ENCODE peak calls at places on chromosomes 4 and X, in four cellular contexts. A, Y, O and C are unnamed samples.

GRCh38 chr4:131093303-131093702 is 1997.4 kb downstream of the C4orf33 start:
- DNase-seq in A (no peak), Y (no peak), O (no peak), C (no peak)

GRCh38 chr4:110778526-110778925 is 155.6 kb upstream of the PITX2 start:
- DNase-seq in A (no peak), Y (no peak), O (no peak), C (no peak)

GRCh38 chr4:71184195-71184781 is 154.5 kb upstream of the SLC4A4 start:
- DNase-seq in A (peak; percentile 61), Y (peak; percentile 61), O (peak; percentile 67), C (peak; percentile 12)

GRCh38 chr4:76016383-76016782 is 6.9 kb downstream of the CXCL10 start:
- DNase-seq in A (no peak), Y (no peak), O (peak; percentile 91), C (no peak)

GRCh38 chr4:2937146-2937857 is 25.9 kb downstream of the NOP14 start:
- DNase-seq in A (peak; percentile 45), Y (peak; percentile 51), O (peak; percentile 58), C (no peak)

GRCh38 chr4:107248571-107248970 is 212.5 kb upstream of the DKK2 start:
- DNase-seq in A (no peak), Y (no peak), O (no peak), C (no peak)

GRCh38 chrX:110442631-110443030 is 84.0 kb downstream of the RTL9 start:
- DNase-seq in A (peak; percentile 45), Y (no peak), O (peak; percentile 61), C (peak; percentile 57)

GRCh38 chrX:140524556-140524955 is 19.7 kb upstream of the SOX3 start:
- DNase-seq in A (no peak), Y (no peak), O (no peak), C (no peak)

GRCh38 chrX:153924149-153924861 is 1.8 kb downstream of the ARHGAP4 start:
- DNase-seq in A (peak; percentile 87), Y (no peak), O (peak; percentile 35), C (peak; percentile 78)

GRCh38 chr4:6452897-6453687 is 19.3 kb downstream of the PPP2R2C start:
- DNase-seq in A (no peak), Y (no peak), O (no peak), C (no peak)

GRCh38 chr4:24368801-24369200 is 215.6 kb downstream of the DHX15 start:
- DNase-seq in A (no peak), Y (no peak), O (no peak), C (no peak)

GRCh38 chr4:6200922-6201362 is 593 bp upstream of the JAKMIP1 start:
- DNase-seq in A (no peak), Y (no peak), O (no peak), C (no peak)

GRCh38 chr4:78938868-78939666 is at the start of gene PAQR3:
- DNase-seq in A (peak; percentile 89), Y (peak; percentile 88), O (peak; percentile 84), C (peak; percentile 68)
- TF ChIP-seq POLR2A in A (peak; percentile 83), Y (peak; percentile 90), O (peak; percentile 69), C (peak; percentile 93)

GRCh38 chr4:129278868-129279267 is 182.9 kb downstream of the C4orf33 start:
- DNase-seq in A (no peak), Y (no peak), O (no peak), C (no peak)
- TF ChIP-seq POLR2A in A (no peak), Y (no peak), O (no peak), C (no peak)

GRCh38 chr4:188439641-188440311 is 300.5 kb downstream of the TRIML1 start:
- DNase-seq in A (no peak), Y (no peak), O (peak; percentile 56), C (peak; percentile 3)

GRCh38 chr4:188434686-188435085 is 295.4 kb downstream of the TRIML1 start:
- DNase-seq in A (no peak), Y (no peak), O (no peak), C (no peak)

GRCh38 chr4:188433916-188434315 is 294.7 kb downstream of the TRIML1 start:
- DNase-seq in A (no peak), Y (no peak), O (no peak), C (no peak)

GRCh38 chr4:188435381-188435780 is 296.1 kb downstream of the TRIML1 start:
- DNase-seq in A (no peak), Y (no peak), O (no peak), C (no peak)

DNA sequence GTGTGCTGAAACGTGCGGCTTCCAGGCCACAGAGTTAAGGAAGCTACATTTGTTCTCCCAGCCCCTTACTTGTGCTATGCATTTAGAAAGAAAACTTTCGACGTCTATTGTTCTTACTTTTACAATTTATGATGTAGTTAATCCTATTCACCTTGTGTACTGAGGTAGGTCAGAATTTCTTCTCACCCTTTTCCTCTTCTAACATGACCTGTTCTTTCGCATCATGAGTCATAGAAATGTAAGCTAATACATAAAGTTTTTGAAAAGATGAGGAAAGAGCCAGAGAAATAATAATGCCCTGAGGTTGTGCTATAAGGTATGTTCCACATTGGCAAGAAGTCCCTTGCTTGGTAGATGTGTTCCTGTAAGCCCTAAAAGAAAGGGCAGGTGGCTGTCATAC is 298.3 kb downstream of the TRIML1 start:
- DNase-seq in A (no peak), Y (no peak), O (no peak), C (no peak)
- TF ChIP-seq POLR2A in A (no peak), Y (no peak), O (no peak), C (no peak)

DNA sequence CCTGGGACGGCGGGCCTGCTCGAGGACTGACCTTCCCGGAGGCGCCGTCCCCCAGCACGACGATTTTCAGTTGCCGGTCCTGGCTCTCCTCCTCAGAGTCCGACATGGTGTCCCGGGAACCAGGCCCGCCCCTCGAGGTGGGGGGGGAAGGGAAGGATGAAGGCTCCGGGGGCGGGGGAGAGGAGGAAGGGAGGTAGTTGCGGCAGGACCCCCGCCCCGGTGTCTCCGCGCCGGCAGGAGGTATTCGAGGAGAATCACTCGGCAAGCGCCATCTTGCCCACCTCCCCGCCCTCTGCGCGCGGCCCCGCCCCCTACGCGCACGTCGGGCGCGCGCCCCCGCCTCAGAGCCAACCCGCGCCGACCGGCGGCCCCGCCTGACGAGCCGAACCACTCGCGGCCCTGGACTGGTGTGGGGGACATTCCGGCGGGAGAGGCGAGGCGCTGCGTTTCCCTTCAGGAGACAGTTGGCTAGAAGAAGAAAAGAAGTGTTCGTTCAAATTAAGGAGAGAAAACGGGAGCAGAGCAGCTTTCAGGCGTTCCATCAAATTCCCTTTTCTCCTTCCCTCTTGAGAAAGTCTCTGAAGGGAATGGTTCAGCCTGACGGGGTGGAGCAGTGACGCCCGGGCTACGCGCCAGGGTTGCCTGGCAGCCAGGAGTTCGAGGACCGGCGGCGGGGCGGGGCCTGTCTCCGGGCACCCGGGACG is at the start of gene RAB28:
- DNase-seq in A (peak; percentile 96), Y (peak; percentile 97), O (peak; percentile 96), C (peak; percentile 51)
- TF ChIP-seq POLR2A in A (peak; percentile 67), Y (peak; percentile 53), O (peak; percentile 37), C (peak; percentile 55)

GRCh38 chrX:24946369-24946768 is 69.4 kb downstream of the ARX start:
- DNase-seq in A (no peak), Y (no peak), O (no peak), C (no peak)

GRCh38 chrX:24945009-24945408 is 70.8 kb downstream of the ARX start:
- DNase-seq in A (no peak), Y (no peak), O (no peak), C (no peak)
- TF ChIP-seq POLR2A in A (no peak), Y (no peak), O (no peak), C (no peak)